ENCODE peak calls at places on chromosomes 12 and 14, in four cellular contexts. Q is HCT116, W is K562, M is HepG2. I is an unnamed sample. For H3K4me1, the result is how much of the 10 kb centered on the place peaks cover.

GRCh38 chr14:54864526-54864925 is 38.1 kb downstream of the GCH1 start:
- DNase-seq in Q (no peak), W (no peak), M (no peak), I (no peak)

GRCh38 chr12:124720687-124721500 is 142.8 kb downstream of the SCARB1 start:
- DNase-seq in Q (no peak), W (no peak), M (no peak), I (no peak)

GRCh38 chr12:109489955-109490565 is 12.6 kb downstream of the UBE3B start:
- DNase-seq in Q (no peak), W (no peak), M (no peak), I (no peak)

GRCh38 chr12:46134852-46135251 is 134.0 kb downstream of the SLC38A1 start:
- DNase-seq in Q (no peak), W (no peak), M (no peak), I (no peak)

GRCh38 chr12:105378821-105379400 is 48.4 kb downstream of the C12orf75 start:
- DNase-seq in Q (no peak), W (no peak), M (peak), I (no peak)

GRCh38 chr12:12008232-12008850 is 62.4 kb upstream of the BCL2L14 start:
- DNase-seq in Q (no peak), W (no peak), M (no peak), I (peak)

GRCh38 chr14:90968025-90968424 is 92.4 kb downstream of the RPS6KA5 start:
- DNase-seq in Q (no peak), W (no peak), M (no peak), I (no peak)

GRCh38 chr14:91261986-91262549 is 17.6 kb upstream of the GPR68 start:
- DNase-seq in Q (no peak), W (no peak), M (no peak), I (no peak)

GRCh38 chr14:100132161-100132902 is 27.1 kb downstream of the DEGS2 start:
- DNase-seq in Q (no peak), W (peak), M (no peak), I (no peak)

GRCh38 chr12:115155665-115156645 is 472.0 kb upstream of the TBX3 start:
- DNase-seq in Q (no peak), W (no peak), M (no peak), I (peak)

GRCh38 chr14:72523397-72524157 is 370.3 kb downstream of the DPF3 start:
- DNase-seq in Q (no peak), W (no peak), M (no peak), I (no peak)

GRCh38 chr12:12946686-12947355 is 5.1 kb downstream of the GPRC5D start:
- DNase-seq in Q (no peak), W (no peak), M (peak), I (no peak)

GRCh38 chr12:22981711-22982110 is 356.7 kb downstream of the ETNK1 start:
- DNase-seq in Q (no peak), W (no peak), M (no peak), I (no peak)

GRCh38 chr12:124451637-124452243 is 115.7 kb downstream of the NCOR2 start:
- DNase-seq in Q (no peak), W (no peak), M (no peak), I (no peak)

GRCh38 chr12:89081709-89082108 is 270.6 kb downstream of the DUSP6 start:
- DNase-seq in Q (no peak), W (no peak), M (no peak), I (no peak)

GRCh38 chr14:79781882-79782281 is 429.4 kb downstream of the DIO2 start:
- DNase-seq in Q (no peak), W (no peak), M (no peak), I (no peak)

GRCh38 chr12:18752280-18752920 is 14.5 kb downstream of the CAPZA3 start:
- DNase-seq in Q (no peak), W (peak), M (no peak), I (peak)

GRCh38 chr12:18430425-18431048 is 169.2 kb downstream of the PIK3C2G start:
- DNase-seq in Q (peak), W (peak), M (peak), I (peak)

GRCh38 chr14:64736271-64737131 is 32.3 kb downstream of the PLEKHG3 start:
- DNase-seq in Q (no peak), W (peak), M (peak), I (no peak)

GRCh38 chr12:121741743-121742142 is 29.2 kb downstream of the TMEM120B start:
- DNase-seq in Q (no peak), W (no peak), M (no peak), I (no peak)

GRCh38 chr14:81386379-81386778 is 13.7 kb downstream of the STON2 start:
- DNase-seq in Q (no peak), W (no peak), M (no peak), I (peak)

GRCh38 chr12:26425587-26426260 is 230.4 kb downstream of the SSPN start:
- DNase-seq in Q (no peak), W (no peak), M (no peak), I (no peak)

GRCh38 chr14:35878272-35879140 is 52.4 kb downstream of the BRMS1L start:
- DNase-seq in Q (peak), W (no peak), M (no peak), I (no peak)

GRCh38 chr12:69579029-69579428 is 6.2 kb upstream of the CCT2 start:
- DNase-seq in Q (no peak), W (no peak), M (no peak), I (no peak)
- TF ChIP-seq ZNF274 in Q (no peak), W (no peak), M (no peak), I (no peak)

GRCh38 chr12:54015210-54015931 is 6.6 kb downstream of the HOXC8 start:
- DNase-seq in Q (no peak), W (no peak), M (no peak), I (no peak)
- H3K4me1 ChIP-seq in Q (under half), W (under half), M (under half), I (under half)

GRCh38 chr12:82760423-82760822 is 73.7 kb downstream of the TMTC2 start:
- DNase-seq in Q (no peak), W (no peak), M (no peak), I (no peak)

GRCh38 chr12:82765971-82766705 is 79.4 kb downstream of the TMTC2 start:
- DNase-seq in Q (no peak), W (no peak), M (no peak), I (no peak)
- TF ChIP-seq ZNF274 in Q (no peak), W (no peak), M (no peak), I (no peak)

DNA sequence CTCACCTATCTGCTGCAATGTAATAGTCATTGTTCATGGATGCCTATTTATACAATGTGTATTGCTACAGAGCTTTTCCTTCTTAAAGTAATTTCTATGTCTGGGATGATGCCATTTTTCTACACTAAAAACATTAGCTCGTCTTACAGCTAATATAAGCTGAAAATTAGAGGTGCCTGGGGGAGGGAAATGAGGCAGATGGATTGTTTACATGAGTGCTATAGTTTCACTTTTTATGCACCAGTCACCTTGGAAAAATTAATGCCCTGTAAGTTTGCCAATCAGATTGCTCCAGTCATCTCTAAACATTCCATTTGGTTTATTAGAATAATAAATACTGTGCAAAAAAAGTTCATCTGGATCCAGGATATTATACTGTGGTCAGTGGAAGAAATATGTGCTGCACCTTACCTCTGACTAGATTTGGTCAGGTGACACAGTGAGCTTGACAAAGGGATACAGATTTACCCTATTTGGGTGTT is 436.2 kb downstream of the RAD51B start:
- DNase-seq in Q (no peak), W (no peak), M (no peak), I (no peak)
- H3K4me1 ChIP-seq in Q (under half), W (under half), M (under half), I (under half)

GRCh38 chr14:42112108-42112507 is 505.4 kb downstream of the LRFN5 start:
- DNase-seq in Q (no peak), W (no peak), M (no peak), I (no peak)

GRCh38 chr14:42111355-42111754 is 504.7 kb downstream of the LRFN5 start:
- DNase-seq in Q (no peak), W (no peak), M (no peak), I (no peak)

GRCh38 chr14:42113358-42114070 is 506.8 kb downstream of the LRFN5 start:
- DNase-seq in Q (no peak), W (no peak), M (no peak), I (no peak)

DNA sequence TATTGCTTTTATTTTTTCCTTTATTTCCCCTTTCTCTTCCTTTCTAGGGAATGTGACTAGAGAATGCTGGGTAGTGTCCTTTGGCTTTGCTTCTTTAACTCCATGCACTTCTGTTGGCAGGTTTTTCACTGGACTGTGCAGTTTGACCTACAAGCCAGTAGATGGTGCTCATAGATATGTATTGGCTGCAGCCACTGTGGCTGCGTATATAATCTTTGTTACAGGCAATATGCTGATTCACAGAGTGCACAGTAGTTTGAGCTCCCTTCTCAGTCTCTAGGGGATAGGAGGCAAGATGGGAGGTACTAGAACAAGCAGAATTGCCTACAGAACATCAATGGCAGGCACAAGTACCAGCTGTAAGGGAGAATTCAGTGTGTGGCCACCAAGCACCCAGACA is 503.5 kb downstream of the LRFN5 start:
- DNase-seq in Q (no peak), W (no peak), M (peak), I (peak)
- TF ChIP-seq ZNF274 in Q (no peak), W (no peak), M (no peak), I (no peak)

GRCh38 chr12:65875635-65876034 is 51.4 kb downstream of the HMGA2 start:
- DNase-seq in Q (no peak), W (no peak), M (no peak), I (no peak)
- H3K4me1 ChIP-seq in Q (half or more), W (under half), M (half or more), I (under half)

DNA sequence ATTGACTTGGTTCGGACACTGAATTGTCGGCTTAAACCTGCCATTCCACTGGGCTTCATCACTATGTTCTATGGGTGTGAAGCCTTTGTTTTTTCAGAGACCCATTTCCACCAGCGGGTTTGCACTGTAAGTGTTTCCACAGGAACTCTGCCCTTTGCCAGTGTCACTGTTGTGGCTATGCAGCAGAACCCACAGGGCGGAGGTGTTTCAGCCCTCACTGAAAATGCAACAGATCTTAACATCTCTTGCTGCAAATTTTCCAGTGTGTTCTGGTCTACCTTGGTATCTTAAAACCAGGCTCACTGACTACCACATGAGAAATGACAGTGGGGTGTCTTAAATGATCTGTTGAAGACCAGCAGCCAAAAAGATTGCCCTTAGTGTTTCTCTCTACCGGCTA is 21.1 kb downstream of the PRKCH start:
- DNase-seq in Q (no peak), W (no peak), M (no peak), I (no peak)
- TF ChIP-seq ZNF274 in Q (no peak), W (no peak), M (no peak), I (no peak)

GRCh38 chr12:8033153-8034044 is 883 bp downstream of the FOXJ2 start:
- DNase-seq in Q (no peak), W (peak), M (no peak), I (peak)

GRCh38 chr12:8036366-8036765 is 3.9 kb downstream of the FOXJ2 start:
- DNase-seq in Q (no peak), W (no peak), M (no peak), I (no peak)

GRCh38 chr12:8035440-8036010 is 3.0 kb downstream of the FOXJ2 start:
- DNase-seq in Q (no peak), W (no peak), M (no peak), I (no peak)

GRCh38 chr12:8032242-8033152 is at the start of gene FOXJ2:
- DNase-seq in Q (no peak), W (peak), M (peak), I (peak)

DNA sequence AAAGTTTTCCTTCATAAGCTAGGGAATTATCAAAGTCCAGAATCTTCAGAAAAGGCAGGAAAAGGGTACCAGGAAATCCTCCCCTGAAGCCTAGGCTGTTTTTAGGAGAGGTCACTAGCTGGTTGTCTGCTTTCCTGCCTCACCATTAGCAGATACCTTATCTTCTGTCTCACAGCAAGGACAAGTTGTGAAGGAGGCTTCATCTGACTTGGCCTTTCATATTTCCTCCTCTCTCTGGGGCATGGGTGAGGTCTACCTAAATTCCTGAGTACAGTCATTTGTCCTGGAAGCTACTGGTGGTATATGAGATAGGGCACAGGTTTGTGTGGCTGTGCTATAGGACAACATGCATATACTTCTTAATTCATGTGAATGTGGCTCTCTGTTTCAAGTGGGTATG is 2.3 kb downstream of the FOXJ2 start:
- DNase-seq in Q (no peak), W (peak), M (no peak), I (no peak)
- H3K4me1 ChIP-seq in Q (half or more), W (half or more), M (half or more), I (under half)

GRCh38 chr14:67653651-67654280 is 20.7 kb downstream of the VTI1B start:
- DNase-seq in Q (no peak), W (no peak), M (no peak), I (no peak)

GRCh38 chr14:67652189-67652588 is 22.2 kb downstream of the VTI1B start:
- DNase-seq in Q (no peak), W (no peak), M (no peak), I (no peak)

GRCh38 chr14:67650161-67650560 is 24.3 kb downstream of the VTI1B start:
- DNase-seq in Q (no peak), W (no peak), M (no peak), I (no peak)

GRCh38 chr14:67646136-67646535 is 26.4 kb downstream of the ARG2 start:
- DNase-seq in Q (no peak), W (no peak), M (no peak), I (no peak)

DNA sequence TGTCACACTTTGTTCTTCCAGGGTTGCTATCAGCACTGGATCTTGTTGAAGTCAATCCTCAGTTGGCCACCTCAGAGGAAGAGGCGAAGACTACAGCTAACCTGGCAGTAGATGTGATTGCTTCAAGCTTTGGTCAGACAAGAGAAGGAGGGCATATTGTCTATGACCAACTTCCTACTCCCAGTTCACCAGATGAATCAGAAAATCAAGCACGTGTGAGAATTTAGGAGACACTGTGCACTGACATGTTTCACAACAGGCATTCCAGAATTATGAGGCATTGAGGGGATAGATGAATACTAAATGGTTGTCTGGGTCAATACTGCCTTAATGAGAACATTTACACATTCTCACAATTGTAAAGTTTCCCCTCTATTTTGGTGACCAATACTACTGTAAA is 23.7 kb downstream of the VTI1B start:
- DNase-seq in Q (no peak), W (no peak), M (no peak), I (no peak)
- TF ChIP-seq ZNF274 in Q (no peak), W (no peak), M (no peak), I (no peak)

DNA sequence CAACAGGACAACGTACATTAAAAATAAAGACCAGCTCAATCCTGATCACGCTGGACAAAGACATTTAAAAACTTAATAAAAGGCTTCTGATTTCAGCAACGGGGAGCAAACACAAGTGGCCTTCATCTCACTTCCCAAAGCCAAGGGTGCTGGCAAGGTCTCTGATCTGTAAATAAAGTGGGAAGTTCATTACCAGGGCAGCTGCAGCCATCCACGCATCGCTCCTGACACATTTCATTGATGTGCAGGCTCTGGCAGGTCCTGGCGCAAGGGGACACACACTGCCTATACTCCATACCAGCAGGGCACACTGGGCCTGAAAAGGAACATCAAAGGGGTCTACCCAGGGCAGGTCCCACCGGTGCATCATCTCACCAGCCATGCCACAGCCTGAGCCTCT is 51.0 kb downstream of the VWF start:
- DNase-seq in Q (no peak), W (no peak), M (peak), I (no peak)
- H3K4me1 ChIP-seq in Q (under half), W (under half), M (half or more), I (under half)